ENCODE peak calls at places on chromosomes 4 and X, in five cellular contexts. O is H1, X is mesenchymal stem cell, Q is H9, W is trophoblast cell. P is an unnamed sample.

GRCh38 chr4:94711635-94712034 is 46.1 kb upstream of the BMPR1B start:
- DNase-seq in W (no peak), Q (no peak), X (no peak), O (no peak), P (no peak)

GRCh38 chrX:135396109-135396508 is 25.6 kb upstream of the SMIM10L2A start:
- DNase-seq in O (no peak), Q (no peak), X (no peak), W (no peak), P (no peak)

GRCh38 chr4:107825072-107825789 is 499 bp downstream of the SGMS2 start:
- DNase-seq in X (peak; percentile 64), O (peak; percentile 63), W (peak; percentile 60), Q (peak; percentile 48), P (peak; percentile 41)

GRCh38 chr4:82797048-82797590 is 1.5 kb downstream of the SCD5 start:
- DNase-seq in W (no peak), O (no peak), X (peak; percentile 20), Q (peak; percentile 68), P (no peak)

GRCh38 chr4:6275898-6276563 is 6.4 kb downstream of the WFS1 start:
- DNase-seq in X (no peak), O (no peak), W (no peak), Q (no peak), P (no peak)

GRCh38 chrX:154051210-154051810 is 31.6 kb upstream of the IRAK1 start:
- DNase-seq in X (peak; percentile 66), Q (peak; percentile 49), W (peak; percentile 46), O (peak; percentile 65), P (peak; percentile 24)

GRCh38 chr4:41913509-41913908 is 21.7 kb upstream of the TMEM33 start:
- DNase-seq in X (no peak), O (no peak), W (no peak), Q (no peak), P (no peak)

GRCh38 chrX:2635366-2635765 is 55.7 kb upstream of the CD99 start:
- DNase-seq in X (no peak), O (no peak), Q (no peak), W (no peak), P (no peak)

GRCh38 chr4:8177544-8177943 is 18.9 kb upstream of the ABLIM2 start:
- DNase-seq in O (no peak), Q (no peak), X (no peak), W (no peak), P (no peak)

GRCh38 chrX:139203681-139204575 is 326.6 kb upstream of the F9 start:
- DNase-seq in X (no peak), Q (no peak), W (no peak), O (peak; percentile 54), P (no peak)

GRCh38 chrX:36856849-36857248 is 151.3 kb upstream of the FAM47C start:
- DNase-seq in O (no peak), Q (no peak), X (no peak), W (no peak), P (no peak)

GRCh38 chrX:47458528-47458927 is 24.5 kb downstream of the ZNF41 start:
- DNase-seq in W (no peak), X (no peak), O (no peak), Q (no peak), P (no peak)

GRCh38 chrX:154370300-154370881 is 4.0 kb downstream of the FLNA start:
- DNase-seq in W (no peak), X (no peak), O (no peak), Q (no peak), P (no peak)

GRCh38 chr4:1404573-1405248 is 1.5 kb downstream of the NKX1-1 start:
- DNase-seq in X (no peak), O (no peak), Q (peak; percentile 44), W (no peak), P (no peak)

GRCh38 chr4:41290486-41290885 is 33.8 kb downstream of the UCHL1 start:
- DNase-seq in W (no peak), X (no peak), O (no peak), Q (no peak), P (no peak)

GRCh38 chr4:115360441-115360840 is 247.0 kb upstream of the NDST4 start:
- DNase-seq in X (peak; percentile 66), O (no peak), W (no peak), Q (no peak), P (no peak)

GRCh38 chr4:138567696-138568095 is 325.5 kb upstream of the SLC7A11 start:
- DNase-seq in X (peak; percentile 40), W (no peak), O (no peak), Q (no peak), P (no peak)

GRCh38 chr4:89420507-89420906 is 112.9 kb upstream of the GPRIN3 start:
- DNase-seq in O (no peak), X (no peak), Q (no peak), W (no peak), P (no peak)

GRCh38 chr4:16573744-16574143 is 324.7 kb downstream of the LDB2 start:
- DNase-seq in Q (no peak), W (no peak), O (no peak), X (no peak), P (no peak)

GRCh38 chr4:7074423-7074822 is 6.6 kb upstream of the GRPEL1 start:
- DNase-seq in W (no peak), X (no peak), Q (no peak), O (no peak), P (no peak)

GRCh38 chrX:97563531-97564133 is 679.9 kb downstream of the RPA4 start:
- DNase-seq in X (peak; percentile 72), O (no peak), W (no peak), Q (no peak), P (no peak)

GRCh38 chr4:47639531-47639930 is 154.5 kb downstream of the ATP10D start:
- DNase-seq in Q (no peak), O (no peak), W (no peak), X (peak; percentile 24), P (no peak)

GRCh38 chr4:111602848-111603247 is 542.4 kb upstream of the FAM241A start:
- DNase-seq in O (no peak), W (no peak), X (peak; percentile 1), Q (no peak), P (no peak)

GRCh38 chr4:2048831-2049230 is 10.3 kb upstream of the NAT8L start:
- DNase-seq in X (no peak), O (peak; percentile 16), W (no peak), Q (no peak), P (no peak)

GRCh38 chrX:70134116-70134477 is 850 bp downstream of the IGBP1 start:
- DNase-seq in O (no peak), W (peak; percentile 20), Q (no peak), X (peak; percentile 72), P (peak; percentile 0)

GRCh38 chr4:25941441-25941840 is 27.4 kb downstream of the SMIM20 start:
- DNase-seq in W (no peak), X (no peak), Q (no peak), O (no peak), P (no peak)

GRCh38 chr4:110361921-110362320 is 114.0 kb upstream of the ENPEP start:
- DNase-seq in W (no peak), O (no peak), Q (no peak), X (peak; percentile 88), P (no peak)

GRCh38 chr4:2082118-2082517 is 23.0 kb downstream of the NAT8L start:
- DNase-seq in W (no peak), Q (no peak), O (peak; percentile 33), X (no peak), P (no peak)

GRCh38 chr4:111880116-111880515 is 265.1 kb upstream of the FAM241A start:
- DNase-seq in X (no peak), W (no peak), O (no peak), Q (no peak), P (no peak)

DNA sequence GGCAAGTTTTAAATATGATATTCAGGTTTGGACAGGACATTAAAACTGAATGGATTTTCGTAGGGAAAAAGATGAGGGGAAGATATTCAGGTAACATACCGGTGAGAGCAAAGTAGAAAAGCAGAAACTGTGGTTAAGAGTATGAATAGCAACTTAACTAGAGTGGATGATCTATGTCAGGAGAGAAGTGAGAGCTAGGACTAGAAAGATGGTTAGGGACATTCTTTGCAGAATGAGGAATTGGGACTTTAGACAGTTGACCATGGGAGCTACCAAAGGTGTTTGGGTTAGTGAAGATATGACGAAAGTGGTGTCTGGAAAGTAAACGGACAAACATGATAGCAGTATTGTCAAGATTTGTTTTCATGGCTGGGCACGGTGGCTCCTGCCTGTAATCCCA is 45.2 kb downstream of the ANXA5 start:
- DNase-seq in Q (no peak), X (no peak), O (no peak), W (no peak), P (no peak)
- H2BK12ac ChIP-seq in Q (no peak overlapping the region), X (no peak overlapping the region), O (no peak overlapping the region), W (no peak overlapping the region), P (no peak overlapping the region)

DNA sequence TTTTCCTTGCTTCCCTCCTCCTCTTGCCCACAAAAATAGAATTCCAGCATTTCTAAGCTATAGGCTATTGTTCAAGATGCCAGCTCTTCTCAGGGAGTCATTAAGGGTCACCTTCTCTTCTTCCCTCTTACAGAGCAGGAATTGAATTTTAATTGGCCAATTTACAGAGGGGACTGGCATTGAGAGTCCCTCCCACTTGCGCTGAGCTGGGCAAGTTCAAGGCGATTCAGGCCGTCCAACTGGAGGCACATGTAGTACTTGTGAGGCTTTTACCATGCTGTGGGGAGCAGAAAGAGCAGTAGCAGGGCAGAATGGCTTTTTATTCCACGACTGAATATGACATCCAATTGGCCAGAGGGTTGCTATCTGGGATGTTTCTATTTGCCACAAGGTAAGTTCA is 181.9 kb downstream of the SOWAHB start:
- DNase-seq in W (no peak), O (no peak), X (no peak), Q (no peak), P (no peak)
- H3K4me2 ChIP-seq in W (no peak overlapping the region), O (no peak overlapping the region), X (no peak overlapping the region), Q (no peak overlapping the region), P (no peak overlapping the region)

GRCh38 chr4:157010630-157011029 is 39.0 kb upstream of the PDGFC start:
- DNase-seq in Q (no peak), O (no peak), X (no peak), W (no peak), P (no peak)
- H2BK12ac ChIP-seq in Q (no peak overlapping the region), O (no peak overlapping the region), X (no peak overlapping the region), W (no peak overlapping the region), P (no peak overlapping the region)

DNA sequence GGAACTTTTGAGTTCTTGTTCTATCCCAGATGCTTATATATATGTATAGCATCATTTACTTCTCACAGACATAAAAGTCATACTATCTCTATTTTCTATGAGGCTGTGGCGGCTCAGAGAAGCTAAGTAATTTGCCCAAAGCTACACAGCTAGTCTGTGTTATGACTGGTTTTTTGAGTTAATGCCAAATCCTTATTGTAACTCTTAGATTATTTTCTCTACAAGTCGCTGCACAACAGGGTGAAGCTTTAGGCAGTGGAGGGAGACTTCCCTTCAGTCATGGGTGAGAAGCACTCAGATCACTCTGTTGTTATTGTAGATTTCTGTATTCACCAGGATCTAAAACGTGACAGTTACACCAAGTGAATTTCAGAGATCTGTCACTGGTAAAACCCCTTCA is 48.1 kb downstream of the WWC2 start:
- DNase-seq in X (no peak), O (no peak), W (no peak), Q (no peak), P (no peak)
- H3K4me2 ChIP-seq in X (no peak overlapping the region), O (no peak overlapping the region), W (no peak overlapping the region), Q (no peak overlapping the region), P (no peak overlapping the region)

GRCh38 chrX:150165776-150166610 is 197.1 kb upstream of the MAMLD1 start:
- DNase-seq in Q (no peak), X (no peak), W (no peak), O (no peak), P (no peak)
- H2BK12ac ChIP-seq in Q (no peak overlapping the region), X (no peak overlapping the region), W (no peak overlapping the region), O (no peak overlapping the region), P (no peak overlapping the region)

DNA sequence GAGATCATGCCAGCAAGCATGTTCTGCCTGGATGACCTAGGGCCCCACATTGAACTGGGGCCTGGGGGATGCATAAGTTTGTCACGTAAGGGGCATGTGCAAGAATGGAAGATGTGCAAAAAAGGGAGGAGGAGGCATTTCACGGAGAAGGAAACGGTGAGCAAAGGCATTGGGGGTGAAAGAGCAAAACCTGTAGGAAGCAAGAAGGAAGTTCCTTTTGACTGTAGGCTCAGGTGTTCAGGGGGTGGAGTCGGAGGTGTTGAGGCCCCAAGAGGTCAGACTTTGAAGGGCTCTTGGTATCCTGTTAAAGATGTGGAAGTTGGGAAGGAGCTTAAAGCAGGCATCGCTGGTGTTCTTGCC is 625 bp upstream of the SCARB2 start:
- DNase-seq in Q (peak; percentile 52), O (no peak), W (no peak), X (no peak), P (no peak)
- H3K4me2 ChIP-seq in Q (peak overlapping the region; percentile 88), O (peak overlapping the region; percentile 80), W (peak overlapping the region; percentile 99), X (peak overlapping the region; percentile 69), P (peak overlapping the region; percentile 71)